ENCODE peak calls at places on chromosomes 11 and 22, in six cellular contexts. N is transverse colon, C is GM12892, M is stomach, O is esophagus squamous epithelium, A is A549. R is an unnamed sample.

GRCh38 chr22:25735657-25736056 is 6.3 kb upstream of the MYO18B start:
- DNase-seq in N (no peak), C (no peak), M (no peak), O (no peak), A (no peak), R (no peak)

GRCh38 chr11:132981146-132981956 is 551.0 kb downstream of the OPCML start:
- DNase-seq in N (no peak), C (no peak), M (no peak), O (no peak), A (no peak), R (no peak)

GRCh38 chr22:46162285-46162684 is 12.0 kb downstream of the PPARA start:
- DNase-seq in N (no peak), C (no peak), M (no peak), O (no peak), A (no peak), R (no peak)

GRCh38 chr22:32780726-32781310 is 20.7 kb upstream of the TIMP3 start:
- DNase-seq in N (no peak), C (no peak), M (no peak), O (no peak), A (no peak), R (no peak)

GRCh38 chr22:36865346-36865745 is 4.5 kb downstream of the NCF4 start:
- DNase-seq in N (no peak), C (no peak), M (no peak), O (no peak), A (no peak), R (no peak)

GRCh38 chr11:73662445-73663157 is 16.2 kb downstream of the PLEKHB1 start:
- DNase-seq in N (no peak), C (no peak), M (no peak), O (no peak), A (no peak), R (no peak)

GRCh38 chr11:64802370-64803162 is 448 bp downstream of the MAP4K2 start:
- DNase-seq in N (peak), C (peak), M (no peak), O (no peak), A (no peak), R (no peak)

GRCh38 chr22:41820447-41820846 is 12.5 kb upstream of the SREBF2 start:
- DNase-seq in N (no peak), C (no peak), M (no peak), O (no peak), A (no peak), R (no peak)

GRCh38 chr11:134879341-134879740 is 467.3 kb upstream of the B3GAT1 start:
- DNase-seq in N (no peak), C (no peak), M (no peak), O (no peak), A (no peak), R (no peak)

GRCh38 chr11:34419158-34419557 is 19.6 kb upstream of the CAT start:
- DNase-seq in N (no peak), C (no peak), M (no peak), O (no peak), A (no peak), R (no peak)

GRCh38 chr11:26344647-26345046 is 12.7 kb downstream of the ANO3 start:
- DNase-seq in N (no peak), C (no peak), M (no peak), O (no peak), A (no peak), R (no peak)

GRCh38 chr22:19466126-19466716 is 12.8 kb downstream of the UFD1 start:
- DNase-seq in N (no peak), C (no peak), M (no peak), O (no peak), A (no peak), R (no peak)
- TF ChIP-seq POLR2A in N (no peak), C (no peak), M (no peak), O (no peak), A (no peak), R (no peak)

DNA sequence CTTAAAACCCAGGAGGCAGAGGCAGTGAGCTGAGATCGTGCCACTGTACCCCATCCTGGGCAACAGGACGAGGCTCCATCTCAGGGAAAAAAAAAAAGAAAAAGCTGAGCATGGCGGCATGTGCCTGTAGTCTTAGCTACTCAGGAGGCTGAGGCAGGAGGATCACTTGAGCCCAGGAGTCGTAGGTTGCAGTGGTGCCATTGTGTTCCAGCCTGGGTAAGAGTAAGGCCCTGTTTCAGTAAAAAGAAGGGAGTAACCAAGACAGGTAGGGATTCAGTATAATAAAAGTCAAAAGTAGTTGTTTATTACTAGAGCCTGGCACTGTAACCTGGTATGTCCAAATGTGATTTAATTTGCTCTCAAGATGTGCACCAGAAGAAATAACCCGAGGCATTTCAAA is 8.1 kb upstream of the RAB30 start:
- DNase-seq in N (no peak), C (no peak), M (no peak), O (no peak), A (no peak), R (no peak)
- TF ChIP-seq POLR2A in N (no peak), C (no peak), M (no peak), O (no peak), A (no peak), R (no peak)

DNA sequence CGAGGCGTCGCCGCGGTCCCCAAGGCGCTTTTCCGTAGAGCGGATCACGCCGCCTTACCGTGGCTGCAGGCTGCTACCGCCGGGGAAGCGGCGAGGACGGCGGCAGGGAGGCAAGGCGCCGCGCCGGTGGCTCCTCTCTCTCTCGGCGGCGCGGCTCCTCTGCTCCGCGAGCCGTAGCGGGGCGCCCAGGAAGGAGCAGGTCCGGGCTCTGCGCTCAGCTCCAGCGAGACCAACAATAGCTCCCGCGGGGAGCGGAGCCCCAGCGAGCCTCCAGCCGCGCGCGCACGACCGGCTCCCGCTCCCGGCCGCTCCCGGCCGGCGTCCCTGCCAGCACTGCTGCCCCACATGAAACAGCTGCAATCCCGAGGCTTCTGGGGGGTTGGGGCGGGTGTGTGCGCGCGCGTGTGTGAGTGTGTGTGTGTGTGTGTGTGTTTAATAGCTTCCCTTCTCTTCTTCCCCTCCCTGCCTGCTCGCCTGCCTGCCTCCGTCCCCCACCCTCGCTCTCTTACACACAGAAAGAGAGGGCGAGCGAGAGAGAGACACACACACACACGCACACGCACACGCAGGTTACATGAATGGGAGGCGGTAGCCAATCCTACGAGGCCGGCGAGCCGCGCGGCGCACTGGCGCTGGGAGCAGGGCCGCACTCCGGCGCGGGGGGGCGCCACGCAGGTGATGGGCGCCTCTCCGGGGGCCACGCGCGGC is at the start of gene TENM4:
- DNase-seq in N (peak), C (peak), M (peak), O (no peak), A (no peak), R (no peak)
- TF ChIP-seq POLR2A in N (no peak), C (no peak), M (no peak), O (peak), A (no peak), R (no peak)

DNA sequence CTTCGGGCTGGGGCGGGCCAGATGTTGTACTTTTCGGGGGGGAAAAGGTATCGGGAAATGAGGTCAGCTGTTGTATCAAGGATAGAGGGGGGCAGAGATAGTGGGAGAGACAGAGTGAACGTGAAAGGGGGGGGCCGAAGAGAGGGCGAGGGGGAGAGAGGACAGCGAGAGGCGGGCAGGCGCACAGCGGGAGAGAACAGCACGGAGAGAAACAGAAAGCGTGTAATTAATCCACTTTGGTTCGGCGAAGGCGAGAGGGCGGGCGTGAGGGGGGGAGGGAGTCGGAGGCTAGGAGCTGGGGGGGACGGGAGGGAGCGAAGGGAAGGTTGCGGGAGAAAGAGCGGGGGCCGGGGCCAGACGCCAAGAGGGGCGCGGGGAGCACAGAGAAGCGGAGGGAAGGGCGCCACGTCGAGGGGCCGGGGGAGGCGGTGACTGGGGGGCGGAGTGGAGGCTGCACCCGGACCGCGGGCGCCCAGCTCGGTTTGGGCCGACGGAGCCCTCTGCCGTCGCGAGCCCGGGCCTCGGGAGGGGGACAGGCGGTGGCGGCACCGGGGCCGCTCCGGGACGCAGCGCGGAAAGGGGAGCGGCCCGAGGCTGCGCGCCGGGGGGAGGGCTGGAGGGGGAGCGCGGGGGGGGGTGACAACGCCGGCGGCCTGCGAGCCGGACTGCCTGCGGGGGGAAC is 612 bp downstream of the IGF2 start:
- DNase-seq in N (no peak), C (no peak), M (no peak), O (no peak), A (no peak), R (no peak)
- TF ChIP-seq POLR2A in N (no peak), C (no peak), M (no peak), O (no peak), A (no peak), R (no peak)

GRCh38 chr11:95150977-95151684 is 61.5 kb downstream of the ENDOD1 start:
- DNase-seq in N (peak), C (peak), M (peak), O (peak), A (peak), R (peak)

GRCh38 chr11:95148938-95149337 is 59.3 kb downstream of the ENDOD1 start:
- DNase-seq in N (no peak), C (no peak), M (no peak), O (no peak), A (no peak), R (no peak)

GRCh38 chr11:95147364-95147905 is 57.8 kb downstream of the ENDOD1 start:
- DNase-seq in N (no peak), C (no peak), M (no peak), O (no peak), A (peak), R (no peak)

GRCh38 chr11:95148421-95148820 is 58.8 kb downstream of the ENDOD1 start:
- DNase-seq in N (no peak), C (no peak), M (no peak), O (no peak), A (no peak), R (no peak)

DNA sequence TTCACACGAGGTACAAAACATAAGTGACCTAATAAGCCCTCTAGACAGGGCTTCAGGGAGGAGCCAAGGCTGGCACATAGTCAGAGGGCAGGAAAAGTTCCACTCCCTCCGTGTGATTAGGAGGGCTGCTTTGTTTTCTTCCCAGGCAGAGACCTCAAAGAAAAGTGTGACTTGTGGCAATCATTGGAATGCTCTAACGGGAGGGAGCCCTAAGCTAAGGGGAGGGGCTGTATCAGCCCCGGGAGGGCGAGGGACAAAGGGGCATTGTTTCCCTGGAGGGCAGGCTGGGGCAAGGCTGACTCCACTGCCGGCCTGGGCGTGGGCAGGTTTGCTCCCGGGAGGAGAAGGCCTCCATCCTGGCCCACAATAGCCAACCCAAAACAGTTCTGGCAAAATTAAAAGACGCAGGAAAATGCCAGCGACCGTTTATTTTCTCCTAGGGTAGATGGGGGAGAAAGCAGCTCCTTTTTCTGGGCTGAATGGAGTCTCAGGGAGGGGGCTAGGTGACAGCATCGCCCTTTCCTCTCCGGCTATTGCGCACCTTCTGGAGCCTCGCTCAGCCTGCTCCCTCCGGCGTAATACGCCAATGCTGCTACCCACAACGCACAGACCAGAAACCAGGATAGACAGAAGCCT is 60.1 kb downstream of the ENDOD1 start:
- DNase-seq in N (peak), C (no peak), M (peak), O (no peak), A (no peak), R (no peak)
- TF ChIP-seq POLR2A in N (no peak), C (no peak), M (no peak), O (no peak), A (no peak), R (no peak)